ENCODE peak calls at places on chromosomes 6 and 20, in seven cellular contexts. Y is H1, R is SK-N-SH, X is K562, A is GM12878, L is HepG2, S is HCT116. I is an unnamed sample.

GRCh38 chr20:19909696-19910095 is 107.5 kb upstream of the NAA20 start:
- DNase-seq in A (no peak), Y (no peak), X (no peak), S (no peak), L (no peak), R (no peak), I (no peak)

GRCh38 chr6:139290787-139291294 is 957 bp downstream of the TXLNB start:
- DNase-seq in X (no peak), A (peak), Y (no peak), S (no peak), L (no peak), R (no peak), I (no peak)

GRCh38 chr6:125872259-125872921 is 81.6 kb downstream of the NCOA7 start:
- DNase-seq in S (no peak), R (no peak), X (peak), Y (no peak), L (no peak), A (no peak), I (no peak)

GRCh38 chr20:63652192-63652980 is 838 bp downstream of the STMN3 start:
- DNase-seq in R (peak), A (no peak), X (peak), L (peak), S (no peak), Y (no peak), I (no peak)

GRCh38 chr20:8829232-8829631 is 239.7 kb upstream of the PLCB4 start:
- DNase-seq in S (no peak), Y (no peak), R (no peak), X (no peak), L (no peak), A (no peak), I (no peak)

GRCh38 chr20:17898548-17898994 is 70.0 kb downstream of the SNX5 start:
- DNase-seq in A (no peak), R (peak), S (peak), Y (no peak), X (peak), L (peak), I (peak)

GRCh38 chr20:46631212-46631869 is 19.9 kb downstream of the SLC13A3 start:
- DNase-seq in R (no peak), L (peak), A (no peak), Y (no peak), X (peak), S (no peak), I (no peak)

GRCh38 chr20:63290677-63291472 is 2.1 kb upstream of the COL20A1 start:
- DNase-seq in A (no peak), R (peak), X (peak), Y (peak), L (peak), S (peak), I (peak)

GRCh38 chr20:45552456-45552855 is 5.3 kb upstream of the EPPIN start:
- DNase-seq in Y (no peak), X (no peak), L (no peak), A (no peak), R (no peak), S (no peak), I (no peak)

GRCh38 chr6:128827675-128828464 is 55.1 kb upstream of the LAMA2 start:
- DNase-seq in S (no peak), L (no peak), X (no peak), Y (no peak), A (no peak), R (no peak), I (no peak)

GRCh38 chr6:157867155-157867559 is 44.1 kb downstream of the SNX9 start:
- DNase-seq in Y (no peak), L (no peak), A (no peak), X (peak), S (no peak), R (no peak), I (no peak)

GRCh38 chr6:11754625-11755289 is 23.8 kb downstream of the ADTRP start:
- DNase-seq in A (no peak), L (no peak), R (no peak), S (no peak), Y (no peak), X (no peak), I (no peak)

GRCh38 chr6:140571139-140571538 is 1196.7 kb upstream of the CITED2 start:
- DNase-seq in S (no peak), X (no peak), A (no peak), Y (no peak), R (no peak), L (no peak), I (no peak)

GRCh38 chr6:140567469-140567868 is 1193.0 kb upstream of the CITED2 start:
- DNase-seq in L (no peak), S (no peak), R (no peak), Y (no peak), A (no peak), X (no peak), I (no peak)

GRCh38 chr6:140572129-140572528 is 1197.7 kb upstream of the CITED2 start:
- DNase-seq in A (no peak), X (no peak), S (no peak), Y (no peak), L (no peak), R (no peak), I (no peak)

GRCh38 chr6:140561701-140562100 is 1187.3 kb upstream of the CITED2 start:
- DNase-seq in Y (no peak), X (no peak), L (no peak), A (no peak), R (no peak), S (no peak), I (no peak)

GRCh38 chr6:140566706-140567330 is 1192.4 kb upstream of the CITED2 start:
- DNase-seq in A (no peak), S (no peak), X (no peak), Y (no peak), R (no peak), L (no peak), I (no peak)
- TF ChIP-seq YY1 in A (no peak), S (no peak), X (no peak), Y (no peak), R (no peak), L (no peak), I (no peak)

GRCh38 chr6:14919038-14919437 is 326.8 kb upstream of the JARID2 start:
- DNase-seq in X (no peak), L (no peak), S (no peak), R (no peak), Y (no peak), A (no peak), I (no peak)

GRCh38 chr6:14917511-14917910 is 328.4 kb upstream of the JARID2 start:
- DNase-seq in X (no peak), S (no peak), R (no peak), A (no peak), L (no peak), Y (no peak), I (no peak)

GRCh38 chr6:14921170-14921569 is 324.7 kb upstream of the JARID2 start:
- DNase-seq in X (no peak), S (no peak), L (no peak), A (no peak), Y (no peak), R (no peak), I (no peak)

GRCh38 chr6:14915888-14916832 is 329.7 kb upstream of the JARID2 start:
- DNase-seq in L (no peak), X (no peak), S (no peak), Y (no peak), R (no peak), A (no peak), I (no peak)

GRCh38 chr6:14917101-14917500 is 328.8 kb upstream of the JARID2 start:
- DNase-seq in R (no peak), S (no peak), L (no peak), Y (no peak), X (no peak), A (no peak), I (no peak)
- TF ChIP-seq YY1 in R (no peak), S (no peak), L (no peak), Y (no peak), X (no peak), A (no peak), I (no peak)

DNA sequence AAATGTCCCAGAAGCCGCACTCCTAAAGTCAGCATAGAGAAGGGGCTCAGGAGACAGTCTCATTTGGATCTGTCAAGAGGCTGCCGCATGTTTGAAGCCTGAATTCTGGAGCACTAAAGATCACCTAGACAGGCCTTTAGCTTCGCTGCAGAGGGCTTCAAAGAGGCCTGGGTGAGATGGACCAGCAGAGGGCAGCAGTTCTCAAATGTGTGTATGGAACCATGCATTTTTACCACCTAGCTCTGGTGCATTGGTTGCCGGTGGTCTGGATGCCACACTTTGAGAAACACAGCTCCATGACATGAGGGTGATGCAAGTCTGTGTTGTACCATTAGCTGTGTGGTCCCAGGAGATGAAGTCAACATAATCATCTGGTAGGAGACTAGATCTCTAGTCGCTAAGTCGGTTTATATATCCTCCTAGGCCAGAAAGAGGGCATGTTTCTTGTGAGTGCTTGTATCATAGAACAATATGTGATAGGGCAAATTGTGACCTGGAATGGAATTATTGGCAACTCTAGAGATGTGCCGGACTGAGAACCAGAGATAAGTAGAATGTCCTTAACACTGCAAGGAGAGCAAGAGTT is 64.8 kb downstream of the KIAA0319 start:
- DNase-seq in R (peak), S (peak), Y (peak), X (peak), A (no peak), L (peak), I (peak)
- TF ChIP-seq YY1 in R (no peak), S (no peak), Y (no peak), X (no peak), A (peak), L (no peak), I (no peak)

GRCh38 chr20:4112490-4113420 is 97.4 kb upstream of the RNF24 start:
- DNase-seq in L (no peak), Y (no peak), S (no peak), A (peak), X (no peak), R (peak), I (no peak)
- TF ChIP-seq YY1 in L (no peak), Y (no peak), S (no peak), A (no peak), X (no peak), R (no peak), I (no peak)

GRCh38 chr20:1375515-1375914 is 17.3 kb downstream of the FKBP1A start:
- DNase-seq in Y (no peak), R (no peak), S (no peak), A (no peak), X (no peak), L (no peak), I (no peak)
- TF ChIP-seq YY1 in Y (no peak), R (no peak), S (no peak), A (no peak), X (no peak), L (no peak), I (no peak)

GRCh38 chr20:38812182-38812581 is 6.7 kb downstream of the PPP1R16B start:
- DNase-seq in A (no peak), R (no peak), L (no peak), Y (no peak), X (no peak), S (no peak), I (no peak)
- TF ChIP-seq YY1 in A (no peak), R (no peak), L (no peak), Y (no peak), X (no peak), S (no peak), I (no peak)